ENCODE peak calls at places on chromosome 1, in six cellular contexts. One of them, this sample, is unnamed.

GRCh38 chr1:205376739-205377138 is 20.0 kb upstream of the KLHDC8A start:
- DNase-seq in heart left ventricle: no peak
- DNase-seq in PC-3: peak
- DNase-seq in GM12865: no peak
- DNase-seq in aorta: no peak
- DNase-seq in pancreas: no peak
- DNase-seq in this sample: no peak

GRCh38 chr1:17550684-17551584 is 11.4 kb downstream of the ARHGEF10L start:
- DNase-seq in heart left ventricle: no peak
- DNase-seq in PC-3: peak
- DNase-seq in GM12865: no peak
- DNase-seq in aorta: no peak
- DNase-seq in pancreas: peak
- DNase-seq in this sample: no peak

GRCh38 chr1:46528297-46528955 is 23.0 kb downstream of the KNCN start:
- DNase-seq in heart left ventricle: no peak
- DNase-seq in PC-3: no peak
- DNase-seq in GM12865: no peak
- DNase-seq in aorta: no peak
- DNase-seq in pancreas: no peak
- DNase-seq in this sample: peak

GRCh38 chr1:18649713-18650370 is 19.2 kb downstream of the PAX7 start:
- DNase-seq in heart left ventricle: no peak
- DNase-seq in PC-3: no peak
- DNase-seq in GM12865: no peak
- DNase-seq in aorta: no peak
- DNase-seq in pancreas: no peak
- DNase-seq in this sample: no peak

GRCh38 chr1:245860681-245861552 is 646.2 kb downstream of the SMYD3 start:
- DNase-seq in heart left ventricle: no peak
- DNase-seq in PC-3: no peak
- DNase-seq in GM12865: no peak
- DNase-seq in aorta: no peak
- DNase-seq in pancreas: no peak
- DNase-seq in this sample: peak

GRCh38 chr1:47611992-47612391 is 174.1 kb downstream of the FOXD2 start:
- DNase-seq in heart left ventricle: no peak
- DNase-seq in PC-3: no peak
- DNase-seq in GM12865: no peak
- DNase-seq in aorta: no peak
- DNase-seq in pancreas: no peak
- DNase-seq in this sample: no peak

GRCh38 chr1:11414921-11415538 is 63.9 kb upstream of the DISP3 start:
- DNase-seq in heart left ventricle: no peak
- DNase-seq in PC-3: no peak
- DNase-seq in GM12865: no peak
- DNase-seq in aorta: no peak
- DNase-seq in pancreas: no peak
- DNase-seq in this sample: no peak

GRCh38 chr1:24250791-24251190 is 63.7 kb upstream of the IFNLR1 start:
- DNase-seq in heart left ventricle: no peak
- DNase-seq in PC-3: no peak
- DNase-seq in GM12865: no peak
- DNase-seq in aorta: no peak
- DNase-seq in pancreas: no peak
- DNase-seq in this sample: no peak

GRCh38 chr1:228377664-228378452 is 28.8 kb downstream of the TRIM11 start:
- DNase-seq in heart left ventricle: no peak
- DNase-seq in PC-3: peak
- DNase-seq in GM12865: no peak
- DNase-seq in aorta: peak
- DNase-seq in pancreas: peak
- DNase-seq in this sample: no peak

GRCh38 chr1:83491930-83492329 is 507.0 kb downstream of the TTLL7 start:
- DNase-seq in heart left ventricle: no peak
- DNase-seq in PC-3: no peak
- DNase-seq in GM12865: no peak
- DNase-seq in aorta: no peak
- DNase-seq in pancreas: no peak
- DNase-seq in this sample: no peak

GRCh38 chr1:147600119-147601111 is 59.1 kb downstream of the BCL9 start:
- DNase-seq in heart left ventricle: no peak
- DNase-seq in PC-3: peak
- DNase-seq in GM12865: peak
- DNase-seq in aorta: no peak
- DNase-seq in pancreas: no peak
- DNase-seq in this sample: peak

GRCh38 chr1:42170779-42171621 is 6.5 kb upstream of the GUCA2A start:
- DNase-seq in heart left ventricle: no peak
- DNase-seq in PC-3: no peak
- DNase-seq in GM12865: no peak
- DNase-seq in aorta: no peak
- DNase-seq in pancreas: no peak
- DNase-seq in this sample: no peak

GRCh38 chr1:165532053-165532452 is 11.7 kb upstream of the LRRC52 start:
- DNase-seq in heart left ventricle: no peak
- DNase-seq in PC-3: no peak
- DNase-seq in GM12865: no peak
- DNase-seq in aorta: no peak
- DNase-seq in pancreas: no peak
- DNase-seq in this sample: no peak

GRCh38 chr1:31939484-31940329 is 1.5 kb upstream of the PTP4A2 start:
- DNase-seq in heart left ventricle: no peak
- DNase-seq in PC-3: peak
- DNase-seq in GM12865: peak
- DNase-seq in aorta: no peak
- DNase-seq in pancreas: peak
- DNase-seq in this sample: peak

GRCh38 chr1:72837781-72838180 is 555.4 kb upstream of the NEGR1 start:
- DNase-seq in heart left ventricle: no peak
- DNase-seq in PC-3: no peak
- DNase-seq in GM12865: no peak
- DNase-seq in aorta: no peak
- DNase-seq in pancreas: no peak
- DNase-seq in this sample: no peak

GRCh38 chr1:147651466-147651865 is 18.9 kb downstream of the ACP6 start:
- DNase-seq in heart left ventricle: no peak
- DNase-seq in PC-3: no peak
- DNase-seq in GM12865: no peak
- DNase-seq in aorta: no peak
- DNase-seq in pancreas: no peak
- DNase-seq in this sample: no peak

GRCh38 chr1:19373206-19374126 is 61.3 kb downstream of the SLC66A1 start:
- DNase-seq in heart left ventricle: no peak
- DNase-seq in PC-3: no peak
- DNase-seq in GM12865: no peak
- DNase-seq in aorta: no peak
- DNase-seq in pancreas: no peak
- DNase-seq in this sample: peak

GRCh38 chr1:230407351-230407750 is 18.8 kb downstream of the PGBD5 start:
- DNase-seq in heart left ventricle: no peak
- DNase-seq in PC-3: peak
- DNase-seq in GM12865: no peak
- DNase-seq in aorta: no peak
- DNase-seq in pancreas: peak
- DNase-seq in this sample: no peak

GRCh38 chr1:95806171-95806570 is 572.2 kb downstream of the RWDD3 start:
- DNase-seq in heart left ventricle: no peak
- DNase-seq in PC-3: no peak
- DNase-seq in GM12865: no peak
- DNase-seq in aorta: no peak
- DNase-seq in pancreas: no peak
- DNase-seq in this sample: no peak

GRCh38 chr1:10646347-10646861 is 150.0 kb downstream of the CASZ1 start:
- DNase-seq in heart left ventricle: peak
- DNase-seq in PC-3: peak
- DNase-seq in GM12865: peak
- DNase-seq in aorta: no peak
- DNase-seq in pancreas: no peak
- DNase-seq in this sample: peak

GRCh38 chr1:7752512-7753417 is 18.3 kb upstream of the VAMP3 start:
- DNase-seq in heart left ventricle: peak
- DNase-seq in PC-3: peak
- DNase-seq in GM12865: peak
- DNase-seq in aorta: no peak
- DNase-seq in pancreas: peak
- DNase-seq in this sample: peak

GRCh38 chr1:107093385-107093784 is 36.9 kb downstream of the PRMT6 start:
- DNase-seq in heart left ventricle: no peak
- DNase-seq in PC-3: no peak
- DNase-seq in GM12865: no peak
- DNase-seq in aorta: no peak
- DNase-seq in pancreas: no peak
- DNase-seq in this sample: no peak

GRCh38 chr1:25031601-25031965 is 101.5 kb upstream of the RUNX3 start:
- DNase-seq in heart left ventricle: no peak
- DNase-seq in PC-3: no peak
- DNase-seq in GM12865: peak
- DNase-seq in aorta: no peak
- DNase-seq in pancreas: no peak
- DNase-seq in this sample: no peak

GRCh38 chr1:169078163-169078883 is 28.2 kb upstream of the ATP1B1 start:
- DNase-seq in heart left ventricle: no peak
- DNase-seq in PC-3: no peak
- DNase-seq in GM12865: no peak
- DNase-seq in aorta: no peak
- DNase-seq in pancreas: no peak
- DNase-seq in this sample: no peak

GRCh38 chr1:156993426-156994147 is 52.0 kb downstream of the ARHGEF11 start:
- DNase-seq in heart left ventricle: no peak
- DNase-seq in PC-3: peak
- DNase-seq in GM12865: no peak
- DNase-seq in aorta: no peak
- DNase-seq in pancreas: no peak
- DNase-seq in this sample: no peak

GRCh38 chr1:224933584-224933983 is 4.1 kb downstream of the DNAH14 start:
- DNase-seq in heart left ventricle: no peak
- DNase-seq in PC-3: no peak
- DNase-seq in GM12865: no peak
- DNase-seq in aorta: no peak
- DNase-seq in pancreas: no peak
- DNase-seq in this sample: no peak

GRCh38 chr1:91170571-91170970 is 148.7 kb upstream of the ZNF644 start:
- DNase-seq in heart left ventricle: no peak
- DNase-seq in PC-3: no peak
- DNase-seq in GM12865: no peak
- DNase-seq in aorta: no peak
- DNase-seq in pancreas: no peak
- DNase-seq in this sample: no peak

GRCh38 chr1:18062180-18062579 is 45.4 kb upstream of the IGSF21 start:
- DNase-seq in heart left ventricle: no peak
- DNase-seq in PC-3: no peak
- DNase-seq in GM12865: no peak
- DNase-seq in aorta: no peak
- DNase-seq in pancreas: no peak
- DNase-seq in this sample: no peak

GRCh38 chr1:174072546-174072945 is 50.4 kb upstream of the RC3H1 start:
- DNase-seq in heart left ventricle: no peak
- DNase-seq in PC-3: no peak
- DNase-seq in GM12865: no peak
- DNase-seq in aorta: no peak
- DNase-seq in pancreas: no peak
- DNase-seq in this sample: peak
- H3K4me3 ChIP-seq in heart left ventricle: no peak
- H3K4me3 ChIP-seq in PC-3: no peak
- H3K4me3 ChIP-seq in GM12865: no peak
- H3K4me3 ChIP-seq in aorta: no peak
- H3K4me3 ChIP-seq in pancreas: no peak
- H3K4me3 ChIP-seq in this sample: no peak

DNA sequence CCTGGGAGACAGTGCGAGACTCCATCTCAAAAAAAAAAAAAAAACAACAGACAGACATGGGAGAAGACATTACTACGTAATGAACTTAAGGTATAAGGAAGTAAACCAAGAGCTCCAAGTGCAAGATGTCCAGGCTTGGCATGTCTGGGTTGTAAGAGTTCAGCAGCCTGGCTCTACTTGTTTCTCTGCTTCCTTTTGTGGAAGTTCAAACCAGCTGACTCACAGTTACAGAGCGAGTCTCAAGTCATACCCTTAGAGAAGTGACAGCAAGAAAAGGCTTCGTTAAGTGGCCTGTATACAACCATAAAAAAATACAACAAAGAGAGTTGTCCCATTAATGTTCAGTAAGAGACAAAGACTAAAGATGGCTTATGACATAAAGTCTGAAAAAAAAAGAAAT is 1.3 kb downstream of the RIT1 start:
- DNase-seq in heart left ventricle: no peak
- DNase-seq in PC-3: peak
- DNase-seq in GM12865: no peak
- DNase-seq in aorta: no peak
- DNase-seq in pancreas: no peak
- DNase-seq in this sample: peak
- H3K4me3 ChIP-seq in heart left ventricle: no peak
- H3K4me3 ChIP-seq in PC-3: peak
- H3K4me3 ChIP-seq in GM12865: peak
- H3K4me3 ChIP-seq in aorta: peak
- H3K4me3 ChIP-seq in pancreas: no peak
- H3K4me3 ChIP-seq in this sample: peak

GRCh38 chr1:48675251-48675650 is 101.4 kb downstream of the BEND5 start:
- DNase-seq in heart left ventricle: no peak
- DNase-seq in PC-3: no peak
- DNase-seq in GM12865: no peak
- DNase-seq in aorta: no peak
- DNase-seq in pancreas: no peak
- DNase-seq in this sample: no peak
- H3K4me3 ChIP-seq in heart left ventricle: no peak
- H3K4me3 ChIP-seq in PC-3: no peak
- H3K4me3 ChIP-seq in GM12865: no peak
- H3K4me3 ChIP-seq in aorta: no peak
- H3K4me3 ChIP-seq in pancreas: no peak
- H3K4me3 ChIP-seq in this sample: no peak

GRCh38 chr1:243253211-243253926 is 1.7 kb downstream of the CEP170 start:
- DNase-seq in heart left ventricle: no peak
- DNase-seq in PC-3: peak
- DNase-seq in GM12865: peak
- DNase-seq in aorta: no peak
- DNase-seq in pancreas: no peak
- DNase-seq in this sample: no peak
- H3K4me3 ChIP-seq in heart left ventricle: peak
- H3K4me3 ChIP-seq in PC-3: peak
- H3K4me3 ChIP-seq in GM12865: peak
- H3K4me3 ChIP-seq in aorta: peak
- H3K4me3 ChIP-seq in pancreas: no peak
- H3K4me3 ChIP-seq in this sample: peak

This sample was measured in fibroblast of villous mesenchyme.